ENCODE peak calls at places on chromosomes 5 and 9, in five cellular contexts. W is OCI-LY7, H is kidney, D is endothelial cell of umbilical vein, I is IMR-90. G is an unnamed sample.

GRCh38 chr5:128673411-128673957 is 135.4 kb upstream of the FBN2 start:
- DNase-seq in W (no peak), H (no peak), D (no peak), I (no peak), G (no peak)

GRCh38 chr9:88950341-88951141 is 40.7 kb upstream of the S1PR3 start:
- DNase-seq in W (no peak), H (no peak), D (peak; percentile 45), I (peak; percentile 84), G (no peak)

GRCh38 chr9:92728831-92729734 is 35.5 kb downstream of the BICD2 start:
- DNase-seq in W (peak; percentile 91), H (peak; percentile 62), D (no peak), I (peak; percentile 20), G (no peak)

GRCh38 chr5:115457985-115458384 is 86.6 kb downstream of the FEM1C start:
- DNase-seq in W (no peak), H (peak; percentile 76), D (no peak), I (no peak), G (no peak)

GRCh38 chr9:133189826-133190225 is 19.2 kb downstream of the OBP2B start:
- DNase-seq in W (no peak), H (peak; percentile 41), D (no peak), I (no peak), G (no peak)

GRCh38 chr9:99162759-99163364 is 57.9 kb downstream of the TGFBR1 start:
- DNase-seq in W (peak; percentile 56), H (no peak), D (peak; percentile 62), I (peak; percentile 51), G (no peak)

GRCh38 chr5:109874108-109874507 is 184.4 kb downstream of the MAN2A1 start:
- DNase-seq in W (no peak), H (no peak), D (no peak), I (no peak), G (no peak)

GRCh38 chr9:117278020-117278419 is 136.8 kb downstream of the ASTN2 start:
- DNase-seq in W (no peak), H (no peak), D (no peak), I (no peak), G (no peak)

GRCh38 chr5:132422720-132423442 is 53.4 kb downstream of the SLC22A5 start:
- DNase-seq in W (peak; percentile 69), H (no peak), D (peak; percentile 45), I (peak; percentile 56), G (no peak)

DNA sequence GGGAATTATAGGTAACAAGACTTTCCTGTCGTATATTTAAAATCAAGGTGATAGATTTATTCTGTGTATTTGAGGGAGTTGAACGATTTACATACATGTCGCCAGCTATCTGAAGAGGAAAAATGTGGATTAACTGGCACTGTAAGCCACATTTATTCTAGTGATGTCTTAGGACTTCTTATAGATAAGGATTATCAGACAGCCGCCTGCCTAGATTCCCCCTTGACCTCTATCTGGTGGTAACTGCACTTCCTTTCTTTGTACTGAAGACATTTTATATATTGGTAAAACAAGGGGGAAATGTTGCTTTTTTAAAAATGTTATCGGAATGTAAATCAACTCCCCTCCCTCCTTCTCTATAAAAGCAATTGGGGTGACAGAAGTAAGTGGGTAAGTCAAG is 39.3 kb upstream of the F2RL2 start:
- DNase-seq in W (no peak), H (no peak), D (no peak), I (no peak), G (no peak)
- H3K27ac ChIP-seq in W (no peak overlapping the region), H (no peak overlapping the region), D (no peak overlapping the region), I (no peak overlapping the region), G (no peak overlapping the region)

GRCh38 chr5:60836131-60836530 is 7.9 kb downstream of the ELOVL7 start:
- DNase-seq in W (no peak), H (no peak), D (no peak), I (no peak), G (no peak)
- TF ChIP-seq CTCF in W (no peak), H (no peak), D (no peak), I (no peak), G (no peak)

DNA sequence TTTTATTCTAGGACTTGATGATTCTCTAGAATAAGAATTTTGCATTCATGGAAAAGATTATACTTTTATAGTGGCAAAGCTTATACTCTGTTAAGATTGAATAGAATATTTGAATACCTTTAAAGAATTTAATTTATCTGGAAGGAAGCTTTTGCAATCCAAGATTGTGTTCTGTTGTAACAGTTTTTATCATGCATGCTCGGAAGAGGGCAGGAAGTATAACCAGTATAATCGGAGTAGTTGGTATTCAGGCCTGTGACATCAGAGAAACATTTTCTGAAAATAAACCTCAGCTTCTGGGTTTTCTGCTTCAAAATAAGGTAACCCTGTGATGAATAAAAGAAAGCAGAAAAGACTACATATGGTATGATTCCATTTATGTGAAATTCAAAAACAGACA is 21.4 kb downstream of the CYSTM1 start:
- DNase-seq in W (no peak), H (no peak), D (no peak), I (no peak), G (no peak)
- H3K4me1 ChIP-seq in W (no peaks in the 10 kb centered on the region), H (peaks cover 41% of the 10 kb centered on the region), D (peaks cover 8% of the 10 kb centered on the region), I (no peaks in the 10 kb centered on the region), G (no peaks in the 10 kb centered on the region)

DNA sequence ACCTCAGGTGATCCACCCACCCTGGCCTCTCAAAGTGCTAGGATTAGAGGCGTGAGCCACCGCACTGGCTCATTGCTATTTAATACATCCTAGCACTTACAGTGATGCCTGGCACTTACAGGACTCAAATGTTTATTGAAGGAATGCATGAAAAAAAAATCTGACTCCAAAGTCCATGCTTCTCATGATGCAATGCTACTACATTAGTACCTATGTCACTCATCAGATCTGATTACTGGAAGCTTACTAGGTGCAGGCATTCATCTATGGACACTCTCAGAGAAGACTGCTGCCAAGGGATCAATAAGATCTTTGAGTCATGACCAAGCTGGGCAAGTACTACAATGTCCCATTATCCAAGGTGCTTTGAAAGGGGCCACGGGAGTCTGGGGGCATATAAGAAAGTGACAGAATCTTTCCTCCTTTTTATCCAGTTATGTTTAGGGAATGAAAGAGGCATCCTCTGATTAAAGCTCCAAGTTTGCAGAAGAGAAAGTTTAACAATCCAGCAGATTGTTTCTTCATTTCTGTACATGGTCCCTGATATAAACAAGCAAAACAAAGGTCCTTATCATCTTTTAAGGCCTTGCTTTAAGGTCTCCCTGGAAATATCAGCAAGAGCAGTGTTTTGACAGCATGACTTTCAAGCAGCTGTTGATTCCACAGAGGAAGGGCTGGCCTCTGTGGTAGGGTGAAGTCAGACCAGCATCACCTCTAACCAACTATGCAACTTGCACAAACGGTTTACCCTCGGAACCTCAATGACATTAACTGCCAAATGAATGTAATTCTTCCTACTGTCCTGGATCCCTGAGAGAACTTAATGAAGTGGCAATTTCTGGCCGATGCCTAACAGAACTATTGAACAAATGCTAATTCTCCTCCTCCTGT is 35.9 kb downstream of the ARPC5L start:
- DNase-seq in W (no peak), H (no peak), D (no peak), I (peak; percentile 52), G (no peak)
- H3K27ac ChIP-seq in W (no peak overlapping the region), H (no peak overlapping the region), D (no peak overlapping the region), I (no peak overlapping the region), G (no peak overlapping the region)

GRCh38 chr5:178553517-178553916 is 36.7 kb downstream of the COL23A1 start:
- DNase-seq in W (no peak), H (peak; percentile 48), D (no peak), I (no peak), G (no peak)

GRCh38 chr5:178548751-178549150 is 41.4 kb downstream of the COL23A1 start:
- DNase-seq in W (no peak), H (no peak), D (peak; percentile 40), I (no peak), G (no peak)

GRCh38 chr5:178551059-178551458 is 39.1 kb downstream of the COL23A1 start:
- DNase-seq in W (peak; percentile 47), H (no peak), D (peak; percentile 28), I (peak; percentile 36), G (no peak)

GRCh38 chr5:178554311-178554710 is 35.9 kb downstream of the COL23A1 start:
- DNase-seq in W (no peak), H (peak; percentile 25), D (no peak), I (no peak), G (no peak)

DNA sequence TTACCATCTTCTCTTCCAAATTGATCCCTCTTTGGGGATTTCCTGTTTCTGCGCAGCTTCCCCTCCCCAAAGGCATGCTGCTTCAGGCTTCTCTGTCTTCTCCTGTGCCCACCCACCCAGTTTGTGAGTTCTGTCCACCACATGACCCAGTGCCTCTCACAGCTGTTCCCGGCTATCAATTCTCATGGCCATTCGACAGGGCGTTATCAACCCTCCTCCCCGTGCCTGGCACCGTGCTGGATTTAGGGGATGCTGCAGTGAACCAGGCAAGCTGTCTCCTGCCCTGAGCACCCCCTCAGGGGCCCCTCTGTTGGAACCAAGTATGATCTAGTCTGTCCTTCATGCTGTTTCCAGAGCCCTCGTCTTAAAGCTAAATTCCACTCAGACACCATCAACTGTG is 38.7 kb downstream of the COL23A1 start:
- DNase-seq in W (no peak), H (peak; percentile 39), D (no peak), I (no peak), G (no peak)
- TF ChIP-seq CTCF in W (peak; percentile 20), H (no peak), D (no peak), I (no peak), G (no peak)

DNA sequence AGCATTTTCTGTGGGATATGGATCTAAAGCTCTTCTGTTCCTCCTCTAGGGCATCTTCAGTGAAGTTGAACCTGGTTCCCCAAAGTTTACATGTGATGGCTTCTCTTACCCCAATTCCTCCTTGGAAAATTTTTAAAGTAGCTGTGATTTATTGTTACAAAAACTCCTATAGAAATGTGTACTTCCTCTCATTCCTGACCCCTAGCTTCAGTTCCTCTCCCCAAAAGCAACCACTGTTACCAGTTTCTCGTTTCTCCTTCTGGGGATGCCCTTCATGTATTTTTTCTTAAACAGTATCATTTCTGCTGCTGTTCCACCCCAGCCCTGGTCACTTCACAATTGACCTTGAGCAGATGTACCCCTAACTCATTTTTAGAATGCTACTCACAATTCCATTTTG is 18.4 kb upstream of the GLRX start:
- DNase-seq in W (no peak), H (no peak), D (no peak), I (no peak), G (no peak)
- H3K4me1 ChIP-seq in W (peaks cover 14% of the 10 kb centered on the region), H (peaks cover 9% of the 10 kb centered on the region), D (peaks cover 10% of the 10 kb centered on the region), I (peaks cover 11% of the 10 kb centered on the region), G (no peaks in the 10 kb centered on the region)

GRCh38 chr9:135888766-135889394 is 18.5 kb downstream of the CAMSAP1 start:
- DNase-seq in W (peak; percentile 33), H (no peak), D (no peak), I (no peak), G (peak; percentile 69)
- H3K27ac ChIP-seq in W (no peak overlapping the region), H (no peak overlapping the region), D (no peak overlapping the region), I (no peak overlapping the region), G (peak overlapping the region; percentile 54)

GRCh38 chr5:58012103-58012502 is 447.8 kb downstream of the PLK2 start:
- DNase-seq in W (no peak), H (no peak), D (peak; percentile 6), I (peak; percentile 10), G (no peak)
- TF ChIP-seq CTCF in W (no peak), H (no peak), D (no peak), I (no peak), G (no peak)

G was measured in foreskin keratinocyte.